ENCODE peak calls at places on chromosomes 6 and 20, in five cellular contexts. One of them, this sample, is unnamed.

GRCh38 chr6:11766056-11766455 is 12.5 kb downstream of the ADTRP start:
- DNase-seq in iPS DF 19.7: no peak
- DNase-seq in mucosa of gallbladder: no peak
- DNase-seq in activated CD8-positive, alpha-beta memory T cell treated with anti-CD3 and anti-CD28 coated beads for 4 hours: no peak
- DNase-seq in cardiac fibroblast: peak
- DNase-seq in this sample: no peak

GRCh38 chr20:57953638-57954037 is 243.8 kb upstream of the PMEPA1 start:
- DNase-seq in iPS DF 19.7: no peak
- DNase-seq in mucosa of gallbladder: no peak
- DNase-seq in activated CD8-positive, alpha-beta memory T cell treated with anti-CD3 and anti-CD28 coated beads for 4 hours: no peak
- DNase-seq in cardiac fibroblast: no peak
- DNase-seq in this sample: no peak

GRCh38 chr20:45016089-45016641 is 49.9 kb downstream of the STK4 start:
- DNase-seq in iPS DF 19.7: no peak
- DNase-seq in mucosa of gallbladder: no peak
- DNase-seq in activated CD8-positive, alpha-beta memory T cell treated with anti-CD3 and anti-CD28 coated beads for 4 hours: no peak
- DNase-seq in cardiac fibroblast: peak
- DNase-seq in this sample: no peak

GRCh38 chr6:63802606-63803206 is 167.1 kb downstream of the PHF3 start:
- DNase-seq in iPS DF 19.7: no peak
- DNase-seq in mucosa of gallbladder: no peak
- DNase-seq in activated CD8-positive, alpha-beta memory T cell treated with anti-CD3 and anti-CD28 coated beads for 4 hours: no peak
- DNase-seq in cardiac fibroblast: peak
- DNase-seq in this sample: no peak

GRCh38 chr6:142833054-142833453 is 111.9 kb downstream of the HIVEP2 start:
- DNase-seq in iPS DF 19.7: no peak
- DNase-seq in mucosa of gallbladder: no peak
- DNase-seq in activated CD8-positive, alpha-beta memory T cell treated with anti-CD3 and anti-CD28 coated beads for 4 hours: no peak
- DNase-seq in cardiac fibroblast: peak
- DNase-seq in this sample: no peak

GRCh38 chr6:104212977-104213696 is 646.6 kb downstream of the HACE1 start:
- DNase-seq in iPS DF 19.7: no peak
- DNase-seq in mucosa of gallbladder: no peak
- DNase-seq in activated CD8-positive, alpha-beta memory T cell treated with anti-CD3 and anti-CD28 coated beads for 4 hours: no peak
- DNase-seq in cardiac fibroblast: no peak
- DNase-seq in this sample: no peak

GRCh38 chr20:46586724-46587123 is 36.3 kb upstream of the OCSTAMP start:
- DNase-seq in iPS DF 19.7: no peak
- DNase-seq in mucosa of gallbladder: no peak
- DNase-seq in activated CD8-positive, alpha-beta memory T cell treated with anti-CD3 and anti-CD28 coated beads for 4 hours: no peak
- DNase-seq in cardiac fibroblast: no peak
- DNase-seq in this sample: no peak

GRCh38 chr6:159692303-159693127 is 526 bp downstream of the SOD2 start:
- DNase-seq in iPS DF 19.7: no peak
- DNase-seq in mucosa of gallbladder: peak
- DNase-seq in activated CD8-positive, alpha-beta memory T cell treated with anti-CD3 and anti-CD28 coated beads for 4 hours: peak
- DNase-seq in cardiac fibroblast: peak
- DNase-seq in this sample: peak

GRCh38 chr20:34017610-34018009 is 23.9 kb downstream of the RALY start:
- DNase-seq in iPS DF 19.7: no peak
- DNase-seq in mucosa of gallbladder: no peak
- DNase-seq in activated CD8-positive, alpha-beta memory T cell treated with anti-CD3 and anti-CD28 coated beads for 4 hours: no peak
- DNase-seq in cardiac fibroblast: peak
- DNase-seq in this sample: no peak

This sample was measured in GM06990.